ENCODE peak calls at places on chromosomes 4 and X, in six cellular contexts. R is ascending aorta; I is fibroblast of lung; Y is upper lobe of right lung; H is CD8-positive, alpha-beta T cell; P is tibial nerve. T is an unnamed sample. For H3K9me3, the result is how much of the 10 kb centered on the place peaks cover.

GRCh38 chr4:25563071-25563564 is 92.5 kb upstream of the SLC34A2 start:
- DNase-seq in R (no peak), I (no peak), Y (peak), H (no peak), P (no peak), T (no peak)

GRCh38 chrX:86148594-86148993 is 343 bp downstream of the DACH2 start:
- DNase-seq in R (no peak), I (no peak), Y (no peak), H (no peak), P (no peak), T (no peak)

GRCh38 chrX:119708936-119709335 is 16.0 kb upstream of the SEPTIN6 start:
- DNase-seq in R (no peak), I (no peak), Y (no peak), H (no peak), P (no peak), T (no peak)

GRCh38 chr4:127781303-127782024 is 658 bp upstream of the HSPA4L start:
- DNase-seq in R (no peak), I (peak), Y (peak), H (no peak), P (peak), T (no peak)

GRCh38 chr4:165355900-165356300 is 22.9 kb upstream of the CPE start:
- DNase-seq in R (no peak), I (peak), Y (no peak), H (no peak), P (no peak), T (no peak)

GRCh38 chrX:134717698-134718328 is 59.5 kb upstream of the PLAC1 start:
- DNase-seq in R (no peak), I (no peak), Y (no peak), H (no peak), P (no peak), T (no peak)

GRCh38 chr4:127709456-127709855 is 20.7 kb upstream of the SLC25A31 start:
- DNase-seq in R (no peak), I (peak), Y (no peak), H (no peak), P (no peak), T (no peak)

GRCh38 chrX:17788439-17788838 is 51.1 kb downstream of the SCML1 start:
- DNase-seq in R (no peak), I (peak), Y (peak), H (peak), P (peak), T (no peak)

GRCh38 chr4:67885727-67886126 is 1.9 kb upstream of the TMPRSS11D start:
- DNase-seq in R (no peak), I (peak), Y (no peak), H (no peak), P (no peak), T (no peak)

GRCh38 chrX:9657590-9658256 is 107.9 kb downstream of the GPR143 start:
- DNase-seq in R (no peak), I (no peak), Y (no peak), H (no peak), P (no peak), T (no peak)

GRCh38 chr4:21077967-21078366 is 377.7 kb downstream of the PACRGL start:
- DNase-seq in R (no peak), I (no peak), Y (no peak), H (no peak), P (no peak), T (no peak)

GRCh38 chr4:3810111-3810680 is 44.0 kb downstream of the ADRA2C start:
- DNase-seq in R (no peak), I (no peak), Y (no peak), H (no peak), P (no peak), T (no peak)

GRCh38 chr4:6986067-6986780 is 56.9 kb upstream of the TADA2B start:
- DNase-seq in R (no peak), I (peak), Y (no peak), H (no peak), P (peak), T (no peak)

GRCh38 chr4:182212211-182212761 is 30.9 kb upstream of the TENM3 start:
- DNase-seq in R (no peak), I (peak), Y (peak), H (no peak), P (no peak), T (no peak)

GRCh38 chrX:34656842-34657780 is at the start of gene TMEM47:
- DNase-seq in R (peak), I (peak), Y (peak), H (no peak), P (peak), T (no peak)

GRCh38 chrX:3815896-3816664 is 102.6 kb upstream of the PRKX start:
- DNase-seq in R (no peak), I (peak), Y (peak), H (peak), P (no peak), T (peak)

GRCh38 chr4:73019462-73020047 is 50.0 kb downstream of the COX18 start:
- DNase-seq in R (no peak), I (peak), Y (no peak), H (no peak), P (no peak), T (no peak)

GRCh38 chr4:182643801-182644311 is 273.3 kb downstream of the DCTD start:
- DNase-seq in R (no peak), I (peak), Y (no peak), H (no peak), P (no peak), T (no peak)

GRCh38 chr4:52312722-52313121 is 261.6 kb downstream of the SPATA18 start:
- DNase-seq in R (no peak), I (no peak), Y (no peak), H (no peak), P (no peak), T (no peak)

GRCh38 chrX:54530358-54530900 is 410 bp downstream of the GNL3L start:
- DNase-seq in R (no peak), I (no peak), Y (no peak), H (no peak), P (no peak), T (no peak)

GRCh38 chr4:119082661-119083060 is 53.0 kb upstream of the MYOZ2 start:
- DNase-seq in R (no peak), I (no peak), Y (no peak), H (no peak), P (no peak), T (no peak)

GRCh38 chr4:101074326-101074725 is 273.0 kb downstream of the PPP3CA start:
- DNase-seq in R (no peak), I (peak), Y (no peak), H (no peak), P (no peak), T (no peak)

GRCh38 chr4:21134994-21135393 is 434.7 kb downstream of the PACRGL start:
- DNase-seq in R (no peak), I (peak), Y (no peak), H (no peak), P (no peak), T (no peak)

GRCh38 chr4:95428216-95429085 is 120.3 kb downstream of the UNC5C start:
- DNase-seq in R (no peak), I (peak), Y (no peak), H (no peak), P (no peak), T (no peak)

GRCh38 chr4:117134386-117134785 is 49.0 kb upstream of the TRAM1L1 start:
- DNase-seq in R (no peak), I (peak), Y (no peak), H (no peak), P (no peak), T (no peak)

GRCh38 chr4:48300004-48300403 is 30.4 kb upstream of the TEC start:
- DNase-seq in R (no peak), I (peak), Y (no peak), H (no peak), P (no peak), T (no peak)

GRCh38 chrX:58025979-58026378 is 115.7 kb upstream of the ZXDA start:
- DNase-seq in R (no peak), I (peak), Y (no peak), H (no peak), P (no peak), T (no peak)

GRCh38 chr4:181301735-181302380 is 941.3 kb upstream of the TENM3 start:
- DNase-seq in R (no peak), I (peak), Y (peak), H (no peak), P (no peak), T (no peak)

GRCh38 chr4:84847978-84848377 is 118.5 kb downstream of the WDFY3 start:
- DNase-seq in R (no peak), I (no peak), Y (no peak), H (no peak), P (no peak), T (no peak)

GRCh38 chr4:16136321-16136720 is 52.5 kb upstream of the PROM1 start:
- DNase-seq in R (no peak), I (no peak), Y (no peak), H (no peak), P (no peak), T (no peak)

GRCh38 chrX:153766871-153767673 is 3.0 kb downstream of the PLXNB3 start:
- DNase-seq in R (peak), I (no peak), Y (peak), H (no peak), P (no peak), T (no peak)

GRCh38 chrX:153488231-153488914 is 6.4 kb upstream of the BGN start:
- DNase-seq in R (no peak), I (peak), Y (no peak), H (no peak), P (no peak), T (no peak)

GRCh38 chr4:185112104-185112503 is 31.0 kb upstream of the SLC25A4 start:
- DNase-seq in R (no peak), I (peak), Y (no peak), H (no peak), P (no peak), T (no peak)

GRCh38 chrX:57453901-57454300 is 137.9 kb upstream of the ZXDB start:
- DNase-seq in R (no peak), I (no peak), Y (no peak), H (no peak), P (no peak), T (no peak)

GRCh38 chr4:133152330-133152791 is 3.3 kb downstream of the PCDH10 start:
- DNase-seq in R (no peak), I (peak), Y (no peak), H (no peak), P (no peak), T (no peak)

GRCh38 chrX:149497626-149498025 is 7.5 kb downstream of the IDS start:
- DNase-seq in R (no peak), I (peak), Y (no peak), H (no peak), P (no peak), T (no peak)

GRCh38 chrX:14064632-14065432 is 35.1 kb upstream of the GEMIN8 start:
- DNase-seq in R (no peak), I (peak), Y (no peak), H (no peak), P (no peak), T (no peak)

GRCh38 chrX:42385730-42386129 is 392.2 kb downstream of the PPP1R2C start:
- DNase-seq in R (no peak), I (no peak), Y (no peak), H (no peak), P (no peak), T (no peak)

GRCh38 chr4:445410-445809 is 53.5 kb downstream of the ZNF721 start:
- DNase-seq in R (no peak), I (no peak), Y (no peak), H (no peak), P (no peak), T (no peak)
- H3K9me3 ChIP-seq in R (half or more), I (under half), Y (half or more), H (half or more), P (half or more), T (half or more)

GRCh38 chr4:11741190-11741652 is 312.5 kb upstream of the HS3ST1 start:
- DNase-seq in R (no peak), I (peak), Y (no peak), H (no peak), P (no peak), T (no peak)
- H3K9me3 ChIP-seq in R (under half), I (under half), Y (under half), H (under half), P (under half), T (under half)

GRCh38 chrX:136207546-136207945 is 43.7 kb downstream of the MAP7D3 start:
- DNase-seq in R (no peak), I (no peak), Y (no peak), H (no peak), P (no peak), T (no peak)

GRCh38 chrX:136204571-136204970 is 46.6 kb downstream of the MAP7D3 start:
- DNase-seq in R (no peak), I (peak), Y (no peak), H (no peak), P (no peak), T (peak)

GRCh38 chrX:136209016-136209738 is 42.0 kb downstream of the MAP7D3 start:
- DNase-seq in R (no peak), I (peak), Y (peak), H (no peak), P (peak), T (no peak)

GRCh38 chrX:136205882-136206281 is 45.3 kb downstream of the MAP7D3 start:
- DNase-seq in R (no peak), I (no peak), Y (no peak), H (no peak), P (no peak), T (no peak)

GRCh38 chrX:136206916-136207315 is 44.3 kb downstream of the MAP7D3 start:
- DNase-seq in R (no peak), I (no peak), Y (no peak), H (no peak), P (no peak), T (no peak)
- H3K9me3 ChIP-seq in R (under half), I (under half), Y (under half), H (under half), P (under half), T (under half)

DNA sequence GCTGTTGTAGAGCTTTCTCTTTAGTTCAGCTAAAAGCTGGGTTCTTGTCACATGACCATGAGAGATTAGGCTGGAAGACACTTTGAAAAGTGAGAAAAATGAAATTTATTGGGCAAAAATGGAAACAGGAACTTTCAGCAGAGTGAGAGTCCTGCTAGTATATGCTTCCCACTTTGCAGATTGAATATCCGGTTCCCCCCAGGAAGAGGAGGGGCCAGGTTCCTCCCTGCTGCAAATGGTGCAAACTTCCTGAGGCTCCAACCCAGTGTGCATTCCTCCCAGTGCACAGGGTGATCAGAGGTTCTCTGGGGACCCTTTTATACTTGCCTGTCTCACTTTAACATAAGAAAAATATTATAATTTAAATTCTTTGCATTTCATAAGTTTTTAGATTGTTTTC is 119.9 kb upstream of the SPIN4 start:
- DNase-seq in R (no peak), I (no peak), Y (no peak), H (no peak), P (no peak), T (no peak)
- H3K9me3 ChIP-seq in R (half or more), I (under half), Y (under half), H (under half), P (under half), T (under half)

GRCh38 chr4:14301993-14302392 is 674.5 kb upstream of the BOD1L1 start:
- DNase-seq in R (no peak), I (no peak), Y (no peak), H (no peak), P (no peak), T (no peak)
- H3K9me3 ChIP-seq in R (under half), I (under half), Y (under half), H (under half), P (under half), T (under half)

GRCh38 chr4:47239649-47240048 is 208.3 kb downstream of the GABRB1 start:
- DNase-seq in R (no peak), I (no peak), Y (no peak), H (no peak), P (no peak), T (no peak)

GRCh38 chr4:47235721-47236120 is 204.4 kb downstream of the GABRB1 start:
- DNase-seq in R (no peak), I (no peak), Y (no peak), H (no peak), P (no peak), T (no peak)

GRCh38 chr4:47238697-47239096 is 207.3 kb downstream of the GABRB1 start:
- DNase-seq in R (no peak), I (peak), Y (no peak), H (no peak), P (no peak), T (no peak)
- H3K9me3 ChIP-seq in R (under half), I (under half), Y (under half), H (under half), P (under half), T (under half)

GRCh38 chrX:47456080-47456479 is 26.9 kb downstream of the ZNF41 start:
- DNase-seq in R (no peak), I (no peak), Y (no peak), H (no peak), P (no peak), T (no peak)
- H3K9me3 ChIP-seq in R (under half), I (under half), Y (under half), H (under half), P (under half), T (under half)

DNA sequence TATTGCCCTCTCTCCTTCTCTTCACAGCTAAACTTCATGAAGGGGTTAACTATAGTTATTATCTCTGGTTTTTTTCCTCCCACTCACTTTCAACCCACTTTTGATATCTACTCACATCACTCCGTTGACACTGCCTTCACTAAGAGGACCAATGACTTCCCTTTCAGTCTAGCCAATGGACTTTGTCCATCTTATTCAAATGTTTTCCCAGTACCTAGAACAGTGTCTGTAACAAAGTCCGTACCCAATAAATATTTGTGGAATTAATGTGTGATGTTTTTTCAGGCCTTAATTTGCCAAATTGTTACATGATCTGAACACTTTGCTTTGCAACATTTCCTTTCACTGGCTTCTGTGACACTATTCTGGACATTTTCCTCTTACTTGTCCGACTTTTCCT is 106.0 kb upstream of the AR start:
- DNase-seq in R (no peak), I (no peak), Y (no peak), H (no peak), P (no peak), T (no peak)
- H3K9me3 ChIP-seq in R (under half), I (under half), Y (under half), H (under half), P (under half), T (under half)